ENCODE peak calls at places on chromosomes 1 and 21, in six cellular contexts. One of them, this sample, is unnamed.
A peak's percentile ranks its signal among the peaks of the same experiment; 100 is the strongest.

GRCh38 chr1:156904187-156904959 is 10.9 kb downstream of the PEAR1 start:
- DNase-seq in GM13977: no peak
- DNase-seq in RWPE1: no peak
- DNase-seq in AG04450: no peak
- DNase-seq in GM12865: no peak
- DNase-seq in choroid plexus epithelial cell: no peak
- DNase-seq in this sample: peak; percentile 36

GRCh38 chr1:238380167-238380566 is 489.4 kb upstream of the ZP4 start:
- DNase-seq in choroid plexus epithelial cell: no peak
- DNase-seq in GM13977: no peak
- DNase-seq in GM12865: no peak
- DNase-seq in RWPE1: no peak
- DNase-seq in AG04450: no peak
- DNase-seq in this sample: no peak

GRCh38 chr1:23576338-23577055 is 17.2 kb upstream of the ID3 start:
- DNase-seq in RWPE1: no peak
- DNase-seq in choroid plexus epithelial cell: peak; percentile 38
- DNase-seq in GM13977: no peak
- DNase-seq in AG04450: no peak
- DNase-seq in GM12865: peak; percentile 52
- DNase-seq in this sample: no peak

GRCh38 chr1:84379128-84379527 is 19.2 kb upstream of the DNASE2B start:
- DNase-seq in choroid plexus epithelial cell: peak; percentile 88
- DNase-seq in RWPE1: no peak
- DNase-seq in GM13977: no peak
- DNase-seq in GM12865: no peak
- DNase-seq in AG04450: peak; percentile 66
- DNase-seq in this sample: no peak

GRCh38 chr1:150272379-150272840 is at the start of gene C1orf54:
- DNase-seq in AG04450: no peak
- DNase-seq in choroid plexus epithelial cell: peak; percentile 84
- DNase-seq in GM12865: peak; percentile 67
- DNase-seq in RWPE1: no peak
- DNase-seq in GM13977: no peak
- DNase-seq in this sample: no peak

GRCh38 chr1:235292790-235293189 is 35.2 kb downstream of the ARID4B start:
- DNase-seq in GM13977: no peak
- DNase-seq in RWPE1: no peak
- DNase-seq in choroid plexus epithelial cell: no peak
- DNase-seq in GM12865: no peak
- DNase-seq in AG04450: no peak
- DNase-seq in this sample: no peak

GRCh38 chr1:32205401-32206370 is at the start of gene IQCC:
- DNase-seq in AG04450: no peak
- DNase-seq in RWPE1: peak; percentile 85
- DNase-seq in choroid plexus epithelial cell: peak; percentile 81
- DNase-seq in GM13977: peak; percentile 91
- DNase-seq in GM12865: peak; percentile 90
- DNase-seq in this sample: peak; percentile 93

GRCh38 chr1:6949991-6950765 is 164.9 kb downstream of the CAMTA1 start:
- DNase-seq in choroid plexus epithelial cell: no peak
- DNase-seq in GM12865: no peak
- DNase-seq in GM13977: no peak
- DNase-seq in AG04450: no peak
- DNase-seq in RWPE1: no peak
- DNase-seq in this sample: no peak

GRCh38 chr1:85374160-85374559 is 90.8 kb downstream of the DDAH1 start:
- DNase-seq in choroid plexus epithelial cell: peak; percentile 87
- DNase-seq in GM13977: no peak
- DNase-seq in RWPE1: peak; percentile 85
- DNase-seq in GM12865: no peak
- DNase-seq in AG04450: peak; percentile 65
- DNase-seq in this sample: no peak

GRCh38 chr1:226706664-226707063 is 32.4 kb downstream of the ITPKB start:
- DNase-seq in choroid plexus epithelial cell: no peak
- DNase-seq in AG04450: no peak
- DNase-seq in GM12865: no peak
- DNase-seq in RWPE1: no peak
- DNase-seq in GM13977: no peak
- DNase-seq in this sample: no peak

GRCh38 chr1:6460349-6461236 is 5.4 kb downstream of the TNFRSF25 start:
- DNase-seq in AG04450: no peak
- DNase-seq in choroid plexus epithelial cell: peak; percentile 24
- DNase-seq in GM13977: peak; percentile 86
- DNase-seq in GM12865: peak; percentile 38
- DNase-seq in RWPE1: no peak
- DNase-seq in this sample: no peak

GRCh38 chr21:41432567-41433460 is 6.8 kb downstream of the MX1 start:
- DNase-seq in AG04450: no peak
- DNase-seq in GM12865: no peak
- DNase-seq in RWPE1: no peak
- DNase-seq in choroid plexus epithelial cell: no peak
- DNase-seq in GM13977: no peak
- DNase-seq in this sample: no peak

GRCh38 chr1:41513388-41513745 is 28.9 kb upstream of the EDN2 start:
- DNase-seq in AG04450: no peak
- DNase-seq in choroid plexus epithelial cell: no peak
- DNase-seq in RWPE1: no peak
- DNase-seq in GM12865: no peak
- DNase-seq in GM13977: peak; percentile 62
- DNase-seq in this sample: no peak

GRCh38 chr1:111735321-111735720 is 3.9 kb downstream of the INKA2 start:
- DNase-seq in AG04450: no peak
- DNase-seq in choroid plexus epithelial cell: peak; percentile 25
- DNase-seq in RWPE1: no peak
- DNase-seq in GM13977: no peak
- DNase-seq in GM12865: no peak
- DNase-seq in this sample: no peak

GRCh38 chr1:170521818-170522217 is 10.1 kb upstream of the GORAB start:
- DNase-seq in GM12865: no peak
- DNase-seq in RWPE1: no peak
- DNase-seq in GM13977: no peak
- DNase-seq in choroid plexus epithelial cell: no peak
- DNase-seq in AG04450: no peak
- DNase-seq in this sample: no peak

GRCh38 chr1:110634455-110635281 is 28.5 kb upstream of the KCNA2 start:
- DNase-seq in GM12865: peak; percentile 94
- DNase-seq in AG04450: peak; percentile 46
- DNase-seq in RWPE1: peak; percentile 31
- DNase-seq in GM13977: peak; percentile 71
- DNase-seq in choroid plexus epithelial cell: peak; percentile 13
- DNase-seq in this sample: peak; percentile 65

GRCh38 chr1:224459936-224460335 is 25.3 kb upstream of the WDR26 start:
- DNase-seq in choroid plexus epithelial cell: no peak
- DNase-seq in AG04450: no peak
- DNase-seq in GM13977: no peak
- DNase-seq in RWPE1: no peak
- DNase-seq in GM12865: no peak
- DNase-seq in this sample: no peak

GRCh38 chr1:224458296-224458695 is 23.7 kb upstream of the WDR26 start:
- DNase-seq in GM13977: no peak
- DNase-seq in RWPE1: no peak
- DNase-seq in AG04450: no peak
- DNase-seq in choroid plexus epithelial cell: no peak
- DNase-seq in GM12865: no peak
- DNase-seq in this sample: no peak

GRCh38 chr1:224459051-224459450 is 24.5 kb upstream of the WDR26 start:
- DNase-seq in GM13977: no peak
- DNase-seq in RWPE1: no peak
- DNase-seq in GM12865: no peak
- DNase-seq in choroid plexus epithelial cell: peak; percentile 24
- DNase-seq in AG04450: no peak
- DNase-seq in this sample: no peak

GRCh38 chr1:224456637-224456953 is 22.0 kb upstream of the WDR26 start:
- DNase-seq in GM13977: no peak
- DNase-seq in choroid plexus epithelial cell: no peak
- DNase-seq in GM12865: no peak
- DNase-seq in AG04450: no peak
- DNase-seq in RWPE1: no peak
- DNase-seq in this sample: no peak

DNA sequence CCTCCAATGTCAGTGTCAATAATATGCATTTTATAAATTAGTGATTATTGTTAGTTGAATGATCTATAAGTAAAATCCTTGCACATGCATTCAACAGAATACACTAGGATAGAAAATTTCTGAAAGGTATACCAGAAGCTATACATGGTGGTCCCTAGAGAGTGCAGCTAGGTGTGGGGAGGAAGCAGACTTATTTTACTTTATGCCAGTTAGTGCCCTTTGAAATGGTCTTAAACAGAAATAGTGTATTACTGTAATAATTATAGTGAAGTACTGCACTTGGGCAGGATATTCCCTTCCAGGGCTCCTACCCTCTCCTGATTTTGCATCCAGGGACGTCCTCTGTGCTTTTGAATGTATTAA is 23.2 kb upstream of the WDR26 start:
- DNase-seq in GM12865: no peak
- DNase-seq in GM13977: no peak
- DNase-seq in RWPE1: no peak
- DNase-seq in choroid plexus epithelial cell: no peak
- DNase-seq in AG04450: no peak
- DNase-seq in this sample: no peak
- TF ChIP-seq CTCF in GM12865: no peak
- TF ChIP-seq CTCF in GM13977: no peak
- TF ChIP-seq CTCF in RWPE1: peak; percentile 36
- TF ChIP-seq CTCF in choroid plexus epithelial cell: no peak
- TF ChIP-seq CTCF in AG04450: no peak
- TF ChIP-seq CTCF in this sample: peak; percentile 5

DNA sequence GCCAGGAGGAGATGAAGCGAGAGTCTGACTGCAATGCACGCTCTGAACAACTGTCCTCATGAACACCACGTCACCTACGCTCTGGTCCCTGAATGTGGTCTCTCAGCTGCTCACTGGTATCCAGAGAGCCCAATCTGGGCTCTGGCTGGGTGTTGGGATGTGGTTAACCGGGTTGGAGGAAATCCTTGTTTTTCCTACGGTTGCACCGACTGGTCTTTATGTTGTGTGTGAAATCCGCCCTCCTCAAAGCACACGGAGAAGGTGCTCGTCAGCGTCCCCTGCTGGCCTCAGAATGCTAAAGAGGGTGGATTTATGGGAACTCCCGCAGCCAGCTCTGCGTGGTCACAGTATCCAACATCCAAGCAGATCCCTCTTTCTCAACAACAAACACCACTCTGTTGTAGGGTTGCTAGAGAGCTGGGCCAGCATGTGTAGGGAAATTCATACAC is 51.8 kb upstream of the FAM89A start:
- DNase-seq in RWPE1: no peak
- DNase-seq in AG04450: no peak
- DNase-seq in GM12865: peak; percentile 44
- DNase-seq in choroid plexus epithelial cell: peak; percentile 38
- DNase-seq in GM13977: peak; percentile 27
- DNase-seq in this sample: peak; percentile 57
- TF ChIP-seq CTCF in RWPE1: no peak
- TF ChIP-seq CTCF in AG04450: peak; percentile 56
- TF ChIP-seq CTCF in GM12865: peak; percentile 83
- TF ChIP-seq CTCF in choroid plexus epithelial cell: peak; percentile 75
- TF ChIP-seq CTCF in GM13977: peak; percentile 76
- TF ChIP-seq CTCF in this sample: peak; percentile 57

DNA sequence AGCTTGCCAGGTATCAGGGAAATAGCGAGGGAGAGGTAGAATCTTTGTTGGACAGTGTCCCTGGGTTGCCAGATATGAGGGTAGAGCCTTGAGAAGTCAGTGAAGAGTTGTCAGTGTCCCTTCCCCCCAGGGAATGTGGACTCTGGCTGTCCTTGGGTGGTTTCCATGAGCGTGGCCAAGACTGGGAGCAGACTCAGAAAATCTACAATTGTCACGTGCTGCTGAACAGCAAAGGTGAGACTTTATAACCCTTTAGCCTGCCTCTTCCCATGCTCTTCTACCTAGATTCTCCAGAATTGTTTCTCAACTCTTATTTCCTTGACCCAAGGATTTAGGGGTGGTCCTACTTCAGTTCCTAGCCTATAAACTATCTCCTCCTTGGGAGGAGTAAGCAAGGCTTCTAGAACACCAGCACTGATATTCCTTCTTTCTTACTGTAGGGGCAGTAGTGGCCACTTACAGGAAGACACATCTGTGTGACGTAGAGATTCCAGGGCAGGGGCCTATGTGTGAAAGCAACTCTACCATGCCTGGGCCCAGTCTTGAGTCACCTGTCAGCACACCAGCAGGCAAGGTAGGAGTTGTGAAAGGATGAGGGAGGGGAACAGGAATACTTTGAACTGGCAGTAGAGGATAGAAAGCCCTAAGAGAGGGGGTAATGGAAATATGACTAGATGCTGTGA is 1.6 kb downstream of the NIT1 start:
- DNase-seq in choroid plexus epithelial cell: peak; percentile 93
- DNase-seq in GM13977: peak; percentile 83
- DNase-seq in RWPE1: peak; percentile 68
- DNase-seq in GM12865: peak; percentile 78
- DNase-seq in AG04450: no peak
- DNase-seq in this sample: no peak
- TF ChIP-seq CTCF in choroid plexus epithelial cell: peak; percentile 59
- TF ChIP-seq CTCF in GM13977: peak; percentile 35
- TF ChIP-seq CTCF in RWPE1: peak; percentile 32
- TF ChIP-seq CTCF in GM12865: peak; percentile 41
- TF ChIP-seq CTCF in AG04450: peak; percentile 55
- TF ChIP-seq CTCF in this sample: no peak

GRCh38 chr1:154386643-154387352 is 18.3 kb upstream of the IL6R start:
- DNase-seq in GM13977: no peak
- DNase-seq in AG04450: no peak
- DNase-seq in choroid plexus epithelial cell: no peak
- DNase-seq in GM12865: peak; percentile 83
- DNase-seq in RWPE1: no peak
- DNase-seq in this sample: no peak

GRCh38 chr1:154379301-154379700 is 25.8 kb upstream of the IL6R start:
- DNase-seq in GM13977: no peak
- DNase-seq in AG04450: no peak
- DNase-seq in choroid plexus epithelial cell: no peak
- DNase-seq in GM12865: no peak
- DNase-seq in RWPE1: no peak
- DNase-seq in this sample: no peak

DNA sequence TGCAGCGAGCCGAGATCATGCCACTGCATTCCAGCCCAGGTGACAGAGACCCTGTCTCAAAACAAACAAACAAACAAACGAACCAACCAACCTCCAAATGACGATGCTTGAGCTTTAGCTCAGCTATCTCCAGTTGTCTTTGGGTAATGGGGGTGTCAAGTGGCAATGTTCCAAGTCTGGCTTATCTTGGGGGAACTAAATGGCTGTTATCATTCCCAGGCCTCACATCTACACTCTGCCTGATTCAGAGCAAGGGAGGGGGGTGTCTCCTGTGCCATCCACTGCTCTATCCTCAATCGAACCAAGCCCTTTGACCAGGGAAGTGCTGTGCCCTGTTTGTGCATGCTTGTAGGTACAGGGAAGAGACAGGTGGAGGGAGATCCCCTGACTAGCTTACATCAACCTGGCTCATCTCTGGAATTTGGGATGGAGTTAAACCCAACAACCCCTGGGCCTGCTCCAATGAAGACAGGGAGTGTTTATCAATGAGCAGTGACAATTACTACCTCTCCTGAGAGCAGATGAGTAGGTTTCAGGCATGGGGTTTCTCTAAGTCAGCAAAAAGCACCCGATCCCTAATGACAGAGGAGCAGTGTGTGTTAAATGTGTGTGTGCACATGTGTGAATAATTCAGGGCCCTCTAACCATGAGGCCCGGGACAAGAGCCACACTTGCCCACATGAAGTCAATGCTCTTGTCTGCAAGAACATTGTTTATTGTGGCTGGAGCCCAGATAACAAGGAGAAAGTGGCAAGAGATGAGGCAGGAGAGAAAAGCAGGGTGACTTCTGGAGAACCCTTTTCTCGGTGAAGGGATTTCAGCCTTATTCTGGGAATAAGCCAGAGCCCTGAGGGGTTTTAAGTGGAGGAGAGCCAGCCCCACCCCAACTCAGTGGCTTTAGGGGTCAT is 20.2 kb upstream of the IL6R start:
- DNase-seq in GM12865: no peak
- DNase-seq in RWPE1: no peak
- DNase-seq in choroid plexus epithelial cell: no peak
- DNase-seq in GM13977: no peak
- DNase-seq in AG04450: no peak
- DNase-seq in this sample: no peak
- TF ChIP-seq CTCF in GM12865: no peak
- TF ChIP-seq CTCF in RWPE1: no peak
- TF ChIP-seq CTCF in choroid plexus epithelial cell: no peak
- TF ChIP-seq CTCF in GM13977: no peak
- TF ChIP-seq CTCF in AG04450: no peak
- TF ChIP-seq CTCF in this sample: no peak